ENCODE peak calls at places on chromosomes 12 and 14, in five cellular contexts. S, J, T, K and N are unnamed samples.

GRCh38 chr14:102055181-102055901 is 31.5 kb downstream of the HSP90AA1 start:
- DNase-seq in S (peak), J (no peak), T (no peak), K (peak), N (no peak)

GRCh38 chr12:91986084-91986483 is 159.6 kb downstream of the BTG1 start:
- DNase-seq in S (no peak), J (no peak), T (no peak), K (peak), N (no peak)

GRCh38 chr12:123024819-123025391 is 44.4 kb downstream of the ARL6IP4 start:
- DNase-seq in S (peak), J (no peak), T (no peak), K (peak), N (no peak)

GRCh38 chr12:106106892-106107291 is 31.9 kb downstream of the NUAK1 start:
- DNase-seq in S (no peak), J (no peak), T (no peak), K (peak), N (no peak)

GRCh38 chr14:90426663-90427062 is 29.8 kb downstream of the CALM1 start:
- DNase-seq in S (peak), J (no peak), T (no peak), K (no peak), N (no peak)

GRCh38 chr12:1171657-1172056 is 180.6 kb downstream of the ERC1 start:
- DNase-seq in S (no peak), J (no peak), T (no peak), K (peak), N (no peak)

GRCh38 chr12:8840938-8841633 is 18.7 kb downstream of the A2ML1 start:
- DNase-seq in S (no peak), J (no peak), T (no peak), K (no peak), N (no peak)

GRCh38 chr12:117098071-117098360 is 1.2 kb downstream of the TESC start:
- DNase-seq in S (no peak), J (no peak), T (no peak), K (no peak), N (no peak)

GRCh38 chr12:110345176-110345651 is 58.3 kb downstream of the ANAPC7 start:
- DNase-seq in S (no peak), J (no peak), T (no peak), K (peak), N (no peak)

GRCh38 chr14:70856851-70857498 is 47.7 kb upstream of the MAP3K9 start:
- DNase-seq in S (peak), J (no peak), T (no peak), K (peak), N (no peak)

GRCh38 chr14:47148686-47149085 is 497.1 kb upstream of the RPL10L start:
- DNase-seq in S (no peak), J (no peak), T (no peak), K (no peak), N (no peak)

GRCh38 chr12:70366581-70367267 is 634 bp downstream of the KCNMB4 start:
- DNase-seq in S (peak), J (no peak), T (peak), K (peak), N (no peak)

GRCh38 chr14:60300019-60300418 is 51.0 kb downstream of the PPM1A start:
- DNase-seq in S (no peak), J (no peak), T (no peak), K (no peak), N (no peak)

GRCh38 chr14:71163842-71164500 is 256.7 kb downstream of the PCNX1 start:
- DNase-seq in S (no peak), J (no peak), T (no peak), K (no peak), N (no peak)

GRCh38 chr14:103657466-103657865 is 28.5 kb downstream of the KLC1 start:
- DNase-seq in S (peak), J (no peak), T (no peak), K (no peak), N (no peak)

GRCh38 chr14:94314890-94315289 is 8.2 kb downstream of the SERPINA6 start:
- DNase-seq in S (no peak), J (no peak), T (no peak), K (no peak), N (no peak)

GRCh38 chr12:120625557-120626419 is 14.6 kb upstream of the CABP1 start:
- DNase-seq in S (no peak), J (no peak), T (peak), K (no peak), N (no peak)

GRCh38 chr12:132729541-132730320 is 19.1 kb downstream of the PGAM5 start:
- DNase-seq in S (peak), J (no peak), T (no peak), K (no peak), N (no peak)

GRCh38 chr14:32085845-32086383 is 8.8 kb downstream of the ARHGAP5 start:
- DNase-seq in S (no peak), J (no peak), T (no peak), K (peak), N (no peak)

GRCh38 chr14:104184911-104185499 is 46.6 kb downstream of the KIF26A start:
- DNase-seq in S (no peak), J (no peak), T (no peak), K (peak), N (no peak)

GRCh38 chr14:35398095-35398584 is 6.4 kb downstream of the NFKBIA start:
- DNase-seq in S (peak), J (no peak), T (no peak), K (peak), N (no peak)

GRCh38 chr12:24997970-24998582 is 49.2 kb upstream of the BCAT1 start:
- DNase-seq in S (peak), J (no peak), T (no peak), K (peak), N (no peak)

GRCh38 chr12:91918431-91918830 is 227.2 kb downstream of the BTG1 start:
- DNase-seq in S (no peak), J (no peak), T (no peak), K (no peak), N (no peak)

GRCh38 chr12:91194500-91194899 is 11.9 kb upstream of the DCN start:
- DNase-seq in S (peak), J (no peak), T (no peak), K (peak), N (no peak)

GRCh38 chr12:119829439-119829838 is 47.7 kb downstream of the CIT start:
- DNase-seq in S (no peak), J (no peak), T (no peak), K (no peak), N (no peak)

GRCh38 chr12:60194682-60195081 is 598.9 kb downstream of the SLC16A7 start:
- DNase-seq in S (peak), J (no peak), T (no peak), K (peak), N (no peak)

GRCh38 chr12:53252349-53252916 is 15.7 kb upstream of the ESPL1 start:
- DNase-seq in S (peak), J (no peak), T (no peak), K (peak), N (no peak)

GRCh38 chr12:59030415-59030814 is 110.1 kb upstream of the LRIG3 start:
- DNase-seq in S (no peak), J (no peak), T (no peak), K (no peak), N (no peak)

GRCh38 chr14:70658899-70659298 is 17.2 kb downstream of the TTC9 start:
- DNase-seq in S (no peak), J (no peak), T (no peak), K (no peak), N (no peak)

GRCh38 chr12:127327986-127328385 is 939.0 kb upstream of the TMEM132C start:
- DNase-seq in S (no peak), J (no peak), T (no peak), K (peak), N (no peak)

GRCh38 chr14:60632257-60632656 is 17.0 kb downstream of the SIX1 start:
- DNase-seq in S (no peak), J (no peak), T (no peak), K (peak), N (no peak)

GRCh38 chr12:54455760-54456469 is 17.5 kb downstream of the GTSF1 start:
- DNase-seq in S (no peak), J (no peak), T (no peak), K (no peak), N (no peak)

GRCh38 chr12:96445743-96446655 is 43.4 kb upstream of the CFAP54 start:
- DNase-seq in S (peak), J (no peak), T (no peak), K (peak), N (no peak)

GRCh38 chr14:59028476-59029202 is 159.8 kb upstream of the DAAM1 start:
- DNase-seq in S (peak), J (peak), T (peak), K (peak), N (peak)

GRCh38 chr14:99802301-99803105 is 9.3 kb downstream of the EML1 start:
- DNase-seq in S (no peak), J (no peak), T (no peak), K (no peak), N (no peak)
- H3K4me3 ChIP-seq in S (no peak), J (no peak), T (no peak), K (no peak), N (no peak)

DNA sequence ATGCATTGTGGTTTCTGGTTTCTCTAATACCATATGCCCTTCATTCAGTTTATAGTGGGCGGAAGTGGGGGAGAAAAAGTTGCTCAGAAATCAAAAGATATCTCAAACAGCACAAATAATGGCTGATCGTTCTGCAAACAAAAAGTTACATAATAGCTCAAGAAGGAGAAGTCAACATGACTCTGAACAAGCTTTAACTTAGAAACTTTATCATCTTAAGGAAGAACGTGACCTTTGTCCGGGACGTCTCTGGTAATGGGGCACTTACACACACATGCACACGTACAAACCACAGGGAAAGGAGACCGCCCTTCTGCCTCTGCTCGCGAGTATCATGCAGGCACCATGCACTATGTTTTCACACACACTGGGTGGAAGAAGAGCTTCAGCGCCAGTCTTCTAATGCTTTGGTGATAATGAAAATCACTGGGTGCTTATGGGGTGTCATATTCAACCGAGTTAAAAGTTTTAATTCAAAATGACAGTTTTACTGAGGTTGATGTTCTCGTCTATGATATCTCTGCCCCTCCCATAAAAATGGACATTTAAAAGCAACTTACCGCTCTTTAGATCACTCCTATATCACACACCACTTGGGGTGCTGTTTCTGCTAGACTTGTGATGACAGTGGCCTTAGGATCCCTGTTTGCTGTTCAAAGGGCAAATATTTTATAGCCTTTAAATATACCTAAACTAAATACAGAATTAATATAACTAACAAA is 4.7 kb downstream of the FOS start:
- DNase-seq in S (peak), J (no peak), T (no peak), K (peak), N (no peak)
- TF ChIP-seq CTCF in S (peak), J (no peak), T (peak), K (peak), N (peak)

GRCh38 chr12:69000540-69001243 is 67.7 kb upstream of the CPM start:
- DNase-seq in S (peak), J (no peak), T (no peak), K (peak), N (no peak)

GRCh38 chr12:69000069-69000468 is 67.1 kb upstream of the CPM start:
- DNase-seq in S (peak), J (no peak), T (no peak), K (peak), N (no peak)

GRCh38 chr12:69007166-69007857 is 74.3 kb upstream of the CPM start:
- DNase-seq in S (peak), J (no peak), T (no peak), K (peak), N (no peak)

GRCh38 chr12:69007858-69008314 is 74.9 kb upstream of the CPM start:
- DNase-seq in S (no peak), J (no peak), T (no peak), K (peak), N (no peak)

DNA sequence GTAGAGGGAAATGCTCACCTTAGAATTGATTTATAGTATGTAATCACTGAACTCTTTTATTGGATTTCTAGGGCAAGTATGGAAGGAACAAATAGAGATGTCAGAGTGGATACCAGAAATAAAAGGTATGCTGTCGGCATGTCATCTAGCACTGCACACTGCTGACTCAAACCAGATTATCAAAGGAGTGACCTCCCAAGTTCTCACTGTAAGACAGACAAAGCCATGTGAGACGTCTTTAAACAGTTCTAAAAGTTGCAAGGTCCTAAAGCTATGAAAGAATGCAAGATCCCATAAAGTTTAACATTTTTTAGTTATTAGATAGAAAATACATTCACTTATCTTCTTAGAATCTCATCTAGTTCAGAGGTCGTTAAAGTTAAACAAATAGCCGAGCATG is 70.0 kb upstream of the CPM start:
- DNase-seq in S (no peak), J (no peak), T (no peak), K (no peak), N (no peak)
- H3K4me3 ChIP-seq in S (no peak), J (no peak), T (no peak), K (no peak), N (no peak)

DNA sequence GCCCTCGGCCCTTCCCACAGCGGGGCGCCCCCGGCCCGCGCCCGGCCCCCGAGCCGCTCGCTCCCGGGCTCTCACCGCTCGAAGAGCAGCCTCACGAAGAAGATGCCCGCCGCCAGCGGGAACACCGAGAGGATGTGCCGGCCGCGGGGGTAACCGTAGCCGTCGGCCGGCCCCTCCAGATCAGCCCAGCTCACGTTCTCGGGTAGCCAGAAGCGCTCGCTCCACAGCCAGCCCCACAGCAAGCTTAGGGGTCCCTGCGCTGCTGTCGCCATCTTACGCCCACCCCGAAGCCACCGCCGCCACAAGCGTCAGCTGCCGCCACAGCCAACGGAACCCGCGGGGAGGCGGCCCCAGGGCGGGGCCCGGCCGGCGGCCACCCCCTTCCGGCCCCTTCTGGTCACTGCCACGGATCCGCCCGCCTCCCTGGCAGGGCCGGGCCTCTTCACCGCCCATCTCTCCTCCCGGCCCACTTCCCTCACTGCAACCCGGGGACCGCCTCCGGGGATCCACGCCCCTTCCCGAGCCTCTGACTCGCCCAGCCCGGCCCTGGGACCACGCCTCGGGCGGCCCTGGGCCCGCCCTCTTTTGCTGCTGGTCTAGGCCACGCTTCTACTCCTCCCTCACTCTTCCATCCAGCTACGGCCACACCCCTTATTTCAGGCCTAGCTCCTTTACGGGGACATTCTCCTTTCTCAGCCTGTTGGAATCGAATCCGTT is at the start of gene CERS5:
- DNase-seq in S (peak), J (peak), T (peak), K (peak), N (peak)
- TF ChIP-seq CTCF in S (peak), J (no peak), T (no peak), K (no peak), N (no peak)

DNA sequence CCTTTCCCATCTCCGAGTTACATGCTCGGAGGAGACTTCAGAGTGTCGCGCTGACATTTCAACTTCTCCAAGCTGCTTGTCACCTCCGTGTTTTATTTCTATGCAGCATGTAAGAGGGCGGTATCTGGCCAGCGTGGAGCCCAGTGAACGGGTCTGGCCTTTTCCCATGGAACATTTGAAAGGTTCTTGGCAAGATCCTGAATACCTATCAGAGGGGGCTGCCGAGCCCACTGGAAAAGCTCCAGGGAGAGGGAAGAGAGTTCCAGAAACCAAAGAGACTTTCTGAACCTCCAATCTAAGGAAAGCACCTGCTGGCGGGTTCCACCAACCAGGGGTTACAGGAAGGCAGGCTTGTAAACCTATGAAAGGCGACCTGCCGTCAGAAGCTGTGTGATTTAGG is 62.3 kb upstream of the BCL11B start:
- DNase-seq in S (no peak), J (no peak), T (no peak), K (no peak), N (no peak)
- H3K4me3 ChIP-seq in S (no peak), J (no peak), T (no peak), K (no peak), N (no peak)

GRCh38 chr14:75794615-75795038 is 133.6 kb downstream of the TTLL5 start:
- DNase-seq in S (peak), J (no peak), T (peak), K (peak), N (peak)
- TF ChIP-seq CTCF in S (peak), J (no peak), T (peak), K (peak), N (peak)

DNA sequence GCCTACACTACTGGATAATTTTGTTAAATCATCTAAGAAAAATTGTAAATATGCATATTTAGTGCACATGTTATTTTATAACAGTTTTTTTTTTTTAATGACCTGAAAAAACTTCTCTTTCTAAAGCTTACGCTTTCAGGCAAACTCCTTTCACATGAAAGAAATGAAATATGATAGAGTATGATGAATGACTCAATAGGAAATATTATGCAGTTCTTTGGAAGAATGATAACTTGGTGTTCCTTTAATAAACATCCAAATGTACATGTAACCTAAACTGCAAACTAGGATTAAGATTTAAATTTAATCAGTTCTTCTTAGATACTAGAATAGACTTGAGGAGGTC is 136.6 kb downstream of the FGD4 start:
- DNase-seq in S (no peak), J (no peak), T (no peak), K (peak), N (no peak)
- H3K4me3 ChIP-seq in S (peak), J (peak), T (no peak), K (no peak), N (no peak)